ENCODE peak calls at places on chromosomes 16 and 17, in four cellular contexts. C is right lobe of liver, V is lower leg skin, T is adrenal gland. Z is an unnamed sample.

GRCh38 chr17:69179227-69179952 is 37.7 kb upstream of the ABCA6 start:
- DNase-seq in C (no peak), V (no peak), T (peak; percentile 17), Z (no peak)

GRCh38 chr17:40472733-40473452 is 28.5 kb downstream of the TNS4 start:
- DNase-seq in C (no peak), V (no peak), T (no peak), Z (no peak)

GRCh38 chr17:72838581-72838980 is 253.9 kb downstream of the SLC39A11 start:
- DNase-seq in C (no peak), V (no peak), T (no peak), Z (no peak)

GRCh38 chr17:12857592-12857991 is 68.3 kb downstream of the ARHGAP44 start:
- DNase-seq in C (no peak), V (no peak), T (no peak), Z (no peak)

GRCh38 chr16:53055603-53056527 is 1.1 kb downstream of the CHD9 start:
- DNase-seq in C (peak; percentile 58), V (no peak), T (peak; percentile 56), Z (peak; percentile 48)

GRCh38 chr17:47620503-47621245 is 29.0 kb upstream of the KPNB1 start:
- DNase-seq in C (no peak), V (no peak), T (no peak), Z (no peak)

GRCh38 chr17:16328997-16329396 is 24.3 kb downstream of the CENPV start:
- DNase-seq in C (no peak), V (no peak), T (no peak), Z (no peak)

GRCh38 chr16:64880994-64881393 is 240.9 kb downstream of the CDH11 start:
- DNase-seq in C (no peak), V (no peak), T (no peak), Z (no peak)

GRCh38 chr17:77594416-77595209 is 363.9 kb upstream of the TNRC6C start:
- DNase-seq in C (no peak), V (peak; percentile 77), T (no peak), Z (no peak)

GRCh38 chr16:49523435-49524159 is 150.0 kb downstream of the C16orf78 start:
- DNase-seq in C (no peak), V (no peak), T (no peak), Z (no peak)

GRCh38 chr17:7034955-7035590 is 742 bp upstream of the SLC16A13 start:
- DNase-seq in C (no peak), V (no peak), T (no peak), Z (no peak)

GRCh38 chr17:44278006-44278405 is 10.1 kb upstream of the SLC4A1 start:
- DNase-seq in C (no peak), V (no peak), T (no peak), Z (no peak)

GRCh38 chr17:17570207-17570797 is 21.2 kb downstream of the PEMT start:
- DNase-seq in C (peak; percentile 72), V (no peak), T (peak; percentile 61), Z (peak; percentile 42)

GRCh38 chr16:77043076-77043475 is 147.9 kb upstream of the MON1B start:
- DNase-seq in C (no peak), V (no peak), T (no peak), Z (no peak)

GRCh38 chr16:81401035-81401950 is 43.3 kb upstream of the CMIP start:
- DNase-seq in C (no peak), V (peak; percentile 91), T (peak; percentile 29), Z (no peak)

GRCh38 chr17:41308918-41309359 is at the start of gene KRTAP16-1:
- DNase-seq in C (no peak), V (peak; percentile 83), T (no peak), Z (no peak)

GRCh38 chr17:69733171-69734014 is 318.9 kb downstream of the MAP2K6 start:
- DNase-seq in C (no peak), V (peak; percentile 85), T (peak; percentile 28), Z (no peak)

GRCh38 chr17:45818708-45819107 is 26.0 kb upstream of the SPPL2C start:
- DNase-seq in C (no peak), V (no peak), T (no peak), Z (no peak)

GRCh38 chr17:7336240-7337175 is at the start of gene ACAP1:
- DNase-seq in C (no peak), V (no peak), T (no peak), Z (no peak)

GRCh38 chr17:1621273-1621954 is 7.2 kb downstream of the SLC43A2 start:
- DNase-seq in C (no peak), V (no peak), T (no peak), Z (no peak)

GRCh38 chr16:85329059-85329812 is 217.0 kb upstream of the CIBAR2 start:
- DNase-seq in C (no peak), V (no peak), T (no peak), Z (no peak)

GRCh38 chr17:36808181-36808661 is 129.1 kb upstream of the LHX1 start:
- DNase-seq in C (no peak), V (peak; percentile 46), T (no peak), Z (no peak)

GRCh38 chr17:17680477-17681186 is 626 bp upstream of the RAI1 start:
- DNase-seq in C (no peak), V (no peak), T (no peak), Z (no peak)

GRCh38 chr17:41521574-41522261 is 3.0 kb upstream of the KRT15 start:
- DNase-seq in C (no peak), V (no peak), T (no peak), Z (no peak)

GRCh38 chr16:75246504-75247205 is 4.8 kb downstream of the BCAR1 start:
- DNase-seq in C (no peak), V (no peak), T (no peak), Z (no peak)

GRCh38 chr17:77943971-77944370 is 14.5 kb upstream of the TNRC6C start:
- DNase-seq in C (no peak), V (no peak), T (no peak), Z (no peak)

GRCh38 chr16:88549671-88550643 is 20.2 kb upstream of the ZC3H18 start:
- DNase-seq in C (no peak), V (no peak), T (no peak), Z (no peak)

GRCh38 chr17:82219083-82219482 is 6.4 kb upstream of the CCDC57 start:
- DNase-seq in C (no peak), V (no peak), T (no peak), Z (no peak)

GRCh38 chr17:82217120-82217529 is 4.5 kb upstream of the CCDC57 start:
- DNase-seq in C (peak; percentile 68), V (peak; percentile 88), T (peak; percentile 64), Z (no peak)

GRCh38 chr17:82216301-82217119 is 3.9 kb upstream of the CCDC57 start:
- DNase-seq in C (peak; percentile 79), V (peak; percentile 95), T (peak; percentile 86), Z (peak; percentile 32)

GRCh38 chr17:82218349-82219075 is 5.9 kb upstream of the CCDC57 start:
- DNase-seq in C (peak; percentile 50), V (peak; percentile 69), T (no peak), Z (no peak)

DNA sequence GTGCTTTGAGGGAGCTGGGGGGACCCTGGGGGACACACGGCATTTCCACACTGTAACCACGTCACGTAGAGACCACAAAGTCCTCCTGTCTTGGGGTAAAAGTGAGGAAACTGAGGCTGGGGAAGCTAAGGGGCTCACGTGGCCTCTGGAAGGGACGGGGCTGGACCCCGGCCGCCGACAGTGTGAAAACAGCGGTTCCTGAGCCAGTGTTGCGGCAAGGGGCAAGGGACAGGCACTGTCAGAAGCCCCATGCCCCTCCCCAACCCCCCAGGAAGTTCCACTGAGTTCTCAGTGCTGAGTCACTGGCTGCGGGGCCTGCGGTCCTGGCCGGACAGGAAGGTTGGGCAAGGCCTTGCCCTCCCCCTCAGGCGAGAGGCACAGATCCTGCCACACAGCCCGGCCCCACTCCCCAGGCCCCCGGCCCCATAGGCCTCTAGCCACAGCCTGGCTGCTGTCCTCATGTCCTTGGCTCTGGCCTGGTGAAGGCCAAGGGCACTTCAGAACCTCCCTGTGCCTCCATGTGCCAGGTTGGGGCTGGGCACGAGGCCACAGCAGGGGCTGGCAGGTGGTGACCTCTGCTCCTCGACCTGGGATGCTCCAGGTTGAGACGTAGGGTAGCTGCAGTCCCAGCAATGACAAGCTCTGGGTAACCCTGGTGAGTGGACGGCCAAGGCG is 5.0 kb upstream of the CCDC57 start:
- DNase-seq in C (peak; percentile 78), V (peak; percentile 91), T (peak; percentile 85), Z (no peak)
- TF ChIP-seq POLR2A in C (no peak), V (no peak), T (no peak), Z (no peak)

GRCh38 chr16:56683424-56684162 is 1.3 kb downstream of the MT1X start:
- DNase-seq in C (peak; percentile 60), V (no peak), T (no peak), Z (no peak)
- TF ChIP-seq POLR2A in C (peak; percentile 21), V (no peak), T (no peak), Z (no peak)

GRCh38 chr17:48644910-48645557 is 18.9 kb upstream of the HOXB9 start:
- DNase-seq in C (no peak), V (no peak), T (no peak), Z (no peak)

GRCh38 chr17:48645639-48646182 is 19.6 kb upstream of the HOXB9 start:
- DNase-seq in C (no peak), V (no peak), T (no peak), Z (no peak)

GRCh38 chr17:48647964-48648245 is 21.7 kb upstream of the HOXB9 start:
- DNase-seq in C (no peak), V (no peak), T (no peak), Z (no peak)

GRCh38 chr17:48646183-48647102 is 20.3 kb upstream of the HOXB9 start:
- DNase-seq in C (no peak), V (no peak), T (peak; percentile 22), Z (no peak)

GRCh38 chr17:48647103-48647963 is 21.2 kb upstream of the HOXB9 start:
- DNase-seq in C (no peak), V (no peak), T (no peak), Z (no peak)
- TF ChIP-seq POLR2A in C (no peak), V (no peak), T (no peak), Z (no peak)

DNA sequence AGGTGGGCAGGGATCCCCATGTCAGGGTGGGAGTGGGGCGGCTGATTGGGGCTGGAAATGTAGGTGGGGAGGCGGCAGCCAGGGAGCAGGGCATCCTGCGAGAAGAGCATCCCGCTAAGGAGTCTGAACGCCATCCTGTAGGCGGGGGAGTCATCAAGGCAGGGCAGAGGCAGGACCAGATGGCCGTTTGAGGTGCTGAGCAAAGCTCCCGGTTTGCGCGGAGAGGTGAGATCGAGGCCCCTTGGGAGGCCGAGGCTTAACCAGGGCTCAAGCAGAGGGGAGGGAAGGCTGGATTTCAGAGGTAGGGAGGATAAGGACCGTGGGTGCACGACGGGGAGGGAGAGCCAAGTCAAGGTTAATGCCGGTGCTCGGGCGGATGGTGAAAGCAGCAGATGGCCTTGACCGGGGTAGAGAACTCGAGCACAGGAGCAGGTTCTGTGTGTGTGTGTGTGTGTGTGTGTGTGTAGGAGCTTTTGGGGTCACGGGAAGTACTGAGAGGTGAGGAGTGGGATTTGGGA is 472 bp upstream of the NME2 start:
- DNase-seq in C (no peak), V (no peak), T (no peak), Z (no peak)
- TF ChIP-seq POLR2A in C (no peak), V (no peak), T (no peak), Z (no peak)

GRCh38 chr16:12803203-12804093 is at the start of gene CPPED1:
- DNase-seq in C (peak; percentile 98), V (peak; percentile 97), T (peak; percentile 91), Z (peak; percentile 84)
- TF ChIP-seq POLR2A in C (peak; percentile 75), V (no peak), T (peak; percentile 55), Z (no peak)